ENCODE peak calls at places on chromosomes 2 and 18, in six cellular contexts. A, P, O, L, Z and W are unnamed samples.
A peak's percentile ranks its signal among the peaks of the same experiment; 100 is the strongest.

GRCh38 chr2:166180951-166181812 is 53.4 kb upstream of the SCN1A start:
- DNase-seq in O (peak; percentile 72), A (peak; percentile 56), P (no peak), L (peak; percentile 43), Z (peak; percentile 34), W (peak; percentile 51)

GRCh38 chr2:10097352-10098148 is 17.3 kb upstream of the CYS1 start:
- DNase-seq in L (peak; percentile 68), Z (peak; percentile 69), A (peak; percentile 43), O (peak; percentile 85), P (no peak), W (no peak)

GRCh38 chr18:74982946-74983635 is 225.8 kb downstream of the PTGR3 start:
- DNase-seq in P (no peak), L (no peak), A (no peak), Z (no peak), O (no peak), W (no peak)

GRCh38 chr2:169232551-169233154 is 129.7 kb downstream of the LRP2 start:
- DNase-seq in P (no peak), A (no peak), O (no peak), Z (no peak), L (no peak), W (no peak)

GRCh38 chr2:201938151-201938815 is 95.4 kb upstream of the FZD7 start:
- DNase-seq in Z (no peak), P (peak; percentile 46), A (peak; percentile 63), O (no peak), L (peak; percentile 44), W (no peak)

GRCh38 chr18:293557-293956 is 25.7 kb upstream of the THOC1 start:
- DNase-seq in P (no peak), Z (no peak), A (peak; percentile 29), L (peak; percentile 10), O (no peak), W (no peak)

GRCh38 chr2:1717129-1717528 is 27.2 kb downstream of the PXDN start:
- DNase-seq in Z (no peak), O (no peak), A (no peak), P (no peak), L (no peak), W (no peak)

GRCh38 chr2:216316743-216317142 is 55.5 kb downstream of the MARCHF4 start:
- DNase-seq in P (no peak), O (no peak), L (peak; percentile 81), A (peak; percentile 92), Z (peak; percentile 79), W (no peak)

GRCh38 chr2:220748875-220749479 is 823.1 kb downstream of the EPHA4 start:
- DNase-seq in Z (no peak), L (no peak), O (peak; percentile 33), P (no peak), A (no peak), W (no peak)

GRCh38 chr18:77101410-77102245 is 31.0 kb downstream of the MBP start:
- DNase-seq in L (peak; percentile 96), A (peak; percentile 97), P (no peak), O (peak; percentile 68), Z (peak; percentile 60), W (no peak)

GRCh38 chr18:32714571-32715148 is 58.2 kb downstream of the KLHL14 start:
- DNase-seq in O (peak; percentile 64), A (peak; percentile 51), L (peak; percentile 75), Z (peak; percentile 11), P (peak; percentile 19), W (peak; percentile 65)

GRCh38 chr2:168215813-168216212 is 31.6 kb downstream of the STK39 start:
- DNase-seq in P (no peak), L (no peak), A (peak; percentile 27), Z (no peak), O (no peak), W (no peak)

GRCh38 chr2:138364554-138365162 is 136.9 kb upstream of the SPOPL start:
- DNase-seq in L (no peak), P (no peak), O (no peak), Z (no peak), A (peak; percentile 39), W (no peak)

GRCh38 chr2:24497685-24498084 is 6.6 kb downstream of the NCOA1 start:
- DNase-seq in P (no peak), L (no peak), A (no peak), Z (no peak), O (no peak), W (no peak)

GRCh38 chr2:78260861-78261260 is 738.7 kb upstream of the LRRTM4 start:
- DNase-seq in L (no peak), A (no peak), P (no peak), Z (no peak), O (no peak), W (no peak)

GRCh38 chr18:47997338-47997780 is 66.9 kb upstream of the SMAD2 start:
- DNase-seq in A (no peak), O (peak; percentile 81), Z (peak; percentile 19), P (peak; percentile 70), L (no peak), W (peak; percentile 62)

GRCh38 chr2:167196461-167197252 is 308.4 kb downstream of the XIRP2 start:
- DNase-seq in O (no peak), L (peak; percentile 13), P (no peak), Z (no peak), A (peak; percentile 59), W (no peak)

GRCh38 chr2:98669675-98670074 is 61.3 kb downstream of the MGAT4A start:
- DNase-seq in Z (no peak), L (no peak), A (no peak), P (no peak), O (no peak), W (no peak)

GRCh38 chr2:138632066-138632465 is 130.5 kb downstream of the SPOPL start:
- DNase-seq in L (peak; percentile 84), Z (no peak), A (peak; percentile 16), P (no peak), O (no peak), W (no peak)

GRCh38 chr18:59697236-59697932 is at the start of gene CCBE1:
- DNase-seq in O (peak; percentile 86), A (peak; percentile 71), L (peak; percentile 64), Z (peak; percentile 26), P (peak; percentile 49), W (peak; percentile 81)

GRCh38 chr18:59695551-59695950 is 1.7 kb downstream of the CCBE1 start:
- DNase-seq in Z (no peak), P (no peak), L (no peak), O (no peak), A (no peak), W (no peak)

GRCh38 chr18:59694824-59695223 is 2.4 kb downstream of the CCBE1 start:
- DNase-seq in O (no peak), L (no peak), P (no peak), Z (no peak), A (no peak), W (no peak)

GRCh38 chr18:59699061-59699460 is 1.8 kb upstream of the CCBE1 start:
- DNase-seq in A (no peak), L (no peak), Z (no peak), O (no peak), P (no peak), W (no peak)

DNA sequence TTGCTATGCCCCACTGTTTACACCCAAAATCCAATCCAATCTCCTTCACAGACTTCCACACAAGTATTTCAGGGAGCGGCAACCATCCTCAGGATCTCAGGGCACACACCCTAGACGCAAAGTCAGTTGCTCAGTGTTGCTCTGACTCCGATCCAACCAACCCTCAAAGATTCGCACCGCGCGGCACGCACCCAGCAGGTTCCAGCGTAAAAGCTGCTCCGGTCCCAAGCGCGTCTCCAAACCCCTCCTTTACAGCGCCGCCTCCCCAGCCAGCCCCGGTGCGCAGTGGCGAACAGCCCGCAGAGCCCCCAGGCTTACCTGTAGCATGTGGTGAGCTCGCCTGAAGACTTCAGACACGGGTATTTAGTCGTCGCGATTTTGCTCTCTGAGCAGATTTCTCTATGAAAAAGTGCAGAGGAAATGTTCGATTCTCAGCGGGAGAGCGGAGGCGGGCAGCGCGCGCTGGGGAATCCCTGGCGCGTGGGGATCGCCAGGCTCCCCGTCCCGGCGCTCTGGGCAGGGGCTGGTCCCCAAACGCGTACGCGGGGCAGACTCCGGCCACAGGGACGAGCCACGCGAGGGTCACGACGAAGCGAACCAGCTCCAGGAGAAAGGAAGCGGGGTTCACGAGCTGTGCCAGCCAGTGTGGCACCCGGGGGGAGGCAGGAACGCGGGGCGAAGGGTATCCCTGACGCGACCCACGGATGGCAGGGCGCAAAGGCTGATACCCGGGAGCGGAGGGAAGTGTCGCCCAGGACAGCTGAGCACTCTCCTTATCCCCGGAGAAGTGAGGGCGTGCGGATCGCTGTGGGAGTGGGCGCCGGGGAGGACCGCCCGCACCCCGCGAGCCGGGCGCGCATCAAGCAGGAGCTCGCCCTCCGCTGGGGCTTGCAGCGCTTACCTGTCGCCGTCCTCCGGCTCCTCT is 650 bp downstream of the CCBE1 start:
- DNase-seq in O (peak; percentile 74), P (no peak), Z (peak; percentile 72), A (peak; percentile 59), L (peak; percentile 48), W (no peak)
- H3K23ac ChIP-seq in O (peak overlapping the region; percentile 36), P (no peak overlapping the region), Z (no peak overlapping the region), A (peak overlapping the region; percentile 80), L (no peak overlapping the region), W (no peak overlapping the region)

DNA sequence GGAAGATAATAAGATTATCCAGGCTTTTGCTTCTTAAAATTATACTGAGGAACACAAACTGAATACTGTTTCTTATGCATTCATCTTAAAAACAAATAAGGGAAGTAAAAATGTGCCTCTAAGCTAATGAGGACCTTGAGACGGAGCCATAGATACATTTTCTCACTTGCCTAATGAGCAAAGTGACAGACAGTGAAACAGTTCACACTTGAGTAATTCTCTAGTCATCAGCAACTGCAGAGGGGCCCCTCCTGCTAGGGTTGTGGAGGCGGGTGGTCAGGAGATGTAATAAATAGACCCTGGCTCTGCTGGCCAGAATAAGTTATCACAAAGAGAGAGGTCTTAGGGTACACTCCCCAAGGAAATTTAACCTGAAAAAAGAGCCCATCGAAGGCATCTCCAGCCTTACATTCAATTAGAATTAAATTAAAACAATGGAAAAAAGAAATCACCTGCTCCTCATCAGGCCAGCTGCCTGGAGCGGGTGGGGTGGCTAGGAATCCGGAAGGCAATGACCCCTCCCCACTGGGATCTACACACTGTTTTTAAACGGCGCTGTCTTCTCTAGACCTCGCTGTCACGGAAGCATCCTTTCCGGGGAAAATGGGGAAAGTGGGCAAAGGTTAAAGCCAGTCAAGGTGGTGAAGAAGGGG is 32.6 kb upstream of the INSIG2 start:
- DNase-seq in Z (no peak), O (no peak), L (no peak), A (no peak), P (no peak), W (no peak)
- H2AK5ac ChIP-seq in Z (no peak overlapping the region), O (no peak overlapping the region), L (no peak overlapping the region), A (no peak overlapping the region), P (no peak overlapping the region), W (peak overlapping the region; percentile 33)

GRCh38 chr2:176157499-176158305 is 595 bp downstream of the HOXD3 start:
- DNase-seq in Z (no peak), O (peak; percentile 62), A (no peak), P (no peak), L (no peak), W (no peak)
- H3K9me3 ChIP-seq in Z (peaks cover 22% of the 10 kb centered on the region), O (no peaks in the 10 kb centered on the region), A (peaks cover 17% of the 10 kb centered on the region), P (no peaks in the 10 kb centered on the region), L (no peaks in the 10 kb centered on the region), W (peaks cover 11% of the 10 kb centered on the region)

GRCh38 chr2:66850406-66850805 is 415.5 kb downstream of the MEIS1 start:
- DNase-seq in L (no peak), O (no peak), Z (no peak), P (no peak), A (no peak), W (no peak)
- H3K23ac ChIP-seq in L (no peak overlapping the region), O (no peak overlapping the region), Z (no peak overlapping the region), P (no peak overlapping the region), A (peak overlapping the region; percentile 44), W (no peak overlapping the region)